ENCODE peak calls at places on chromosomes 12 and 14, in ten cellular contexts. V is GM23248; E is uterus; M is neural progenitor cell; U is thoracic aorta; W is mesendoderm; H is SK-N-SH; L is body of pancreas; F is effector memory CD4-positive, alpha-beta T cell; N is PC-3. I is an unnamed sample.

GRCh38 chr14:104545151-104545931 is 34.2 kb upstream of the C14orf180 start:
- DNase-seq in V (no peak), E (no peak), M (no peak), U (no peak), W (no peak), H (no peak), L (no peak), F (no peak), N (no peak), I (no peak)

GRCh38 chr12:16218934-16219718 is 58.4 kb downstream of the SLC15A5 start:
- DNase-seq in V (no peak), E (no peak), M (no peak), U (no peak), W (no peak), H (no peak), L (no peak), F (no peak), N (no peak), I (no peak)

GRCh38 chr12:101828463-101829196 is 2.1 kb downstream of the GNPTAB start:
- DNase-seq in V (no peak), E (no peak), M (no peak), U (no peak), W (no peak), H (no peak), L (no peak), F (no peak), N (no peak), I (no peak)

GRCh38 chr12:105561981-105562726 is 231.7 kb downstream of the C12orf75 start:
- DNase-seq in V (peak), E (peak), M (no peak), U (peak), W (peak), H (no peak), L (no peak), F (no peak), N (peak), I (peak)

GRCh38 chr12:16610743-16611142 is 4.8 kb upstream of the LMO3 start:
- DNase-seq in V (no peak), E (no peak), M (no peak), U (no peak), W (no peak), H (no peak), L (no peak), F (no peak), N (no peak), I (no peak)

GRCh38 chr14:72941286-72941985 is 15.2 kb downstream of the DCAF4 start:
- DNase-seq in V (no peak), E (no peak), M (no peak), U (no peak), W (no peak), H (no peak), L (no peak), F (no peak), N (no peak), I (no peak)

GRCh38 chr14:64040044-64040443 is 187.2 kb downstream of the SYNE2 start:
- DNase-seq in V (peak), E (no peak), M (no peak), U (no peak), W (peak), H (no peak), L (no peak), F (no peak), N (peak), I (no peak)

GRCh38 chr14:22099942-22100763 is 426.5 kb upstream of the OR4E1 start:
- DNase-seq in V (peak), E (peak), M (peak), U (no peak), W (peak), H (peak), L (peak), F (peak), N (peak), I (peak)

GRCh38 chr12:43210437-43211197 is 341.4 kb downstream of the ADAMTS20 start:
- DNase-seq in V (peak), E (peak), M (no peak), U (no peak), W (no peak), H (no peak), L (no peak), F (no peak), N (peak), I (no peak)

GRCh38 chr14:106417224-106418049 is 891.1 kb downstream of the TMEM121 start:
- DNase-seq in V (peak), E (no peak), M (peak), U (no peak), W (peak), H (peak), L (peak), F (peak), N (no peak), I (no peak)

GRCh38 chr12:106030210-106031175 is 108.3 kb downstream of the NUAK1 start:
- DNase-seq in V (peak), E (peak), M (no peak), U (no peak), W (peak), H (peak), L (no peak), F (no peak), N (peak), I (peak)

GRCh38 chr12:106901276-106901675 is 54.4 kb upstream of the TMEM263 start:
- DNase-seq in V (peak), E (no peak), M (no peak), U (no peak), W (no peak), H (no peak), L (no peak), F (no peak), N (no peak), I (peak)

GRCh38 chr12:65666876-65667275 is 157.4 kb upstream of the HMGA2 start:
- DNase-seq in V (peak), E (no peak), M (no peak), U (no peak), W (peak), H (no peak), L (no peak), F (no peak), N (no peak), I (peak)

GRCh38 chr14:31834616-31835015 is 242.5 kb upstream of the ARHGAP5 start:
- DNase-seq in V (no peak), E (no peak), M (no peak), U (no peak), W (no peak), H (no peak), L (no peak), F (no peak), N (peak), I (no peak)

GRCh38 chr12:18676112-18676511 is 61.7 kb downstream of the PLCZ1 start:
- DNase-seq in V (no peak), E (no peak), M (no peak), U (no peak), W (no peak), H (no peak), L (no peak), F (no peak), N (peak), I (no peak)

GRCh38 chr12:66724616-66725015 is 45.7 kb upstream of the GRIP1 start:
- DNase-seq in V (no peak), E (no peak), M (no peak), U (no peak), W (no peak), H (no peak), L (no peak), F (no peak), N (no peak), I (no peak)

GRCh38 chr14:61753631-61754030 is 8.6 kb upstream of the SNAPC1 start:
- DNase-seq in V (peak), E (no peak), M (no peak), U (no peak), W (peak), H (no peak), L (no peak), F (no peak), N (no peak), I (no peak)

GRCh38 chr12:88947486-88948043 is 367.3 kb upstream of the KITLG start:
- DNase-seq in V (no peak), E (no peak), M (no peak), U (no peak), W (no peak), H (no peak), L (no peak), F (no peak), N (peak), I (no peak)

GRCh38 chr12:92144045-92144630 is 1.5 kb downstream of the BTG1 start:
- DNase-seq in V (peak), E (peak), M (peak), U (peak), W (peak), H (peak), L (peak), F (peak), N (peak), I (peak)

GRCh38 chr14:80055912-80056801 is 155.1 kb downstream of the DIO2 start:
- DNase-seq in V (peak), E (no peak), M (peak), U (no peak), W (peak), H (peak), L (peak), F (no peak), N (peak), I (peak)

GRCh38 chr14:104794099-104794498 is 1.4 kb downstream of the AKT1 start:
- DNase-seq in V (peak), E (no peak), M (peak), U (no peak), W (peak), H (peak), L (peak), F (no peak), N (peak), I (peak)

GRCh38 chr12:116441292-116441691 is 117.9 kb upstream of the MAP1LC3B2 start:
- DNase-seq in V (peak), E (no peak), M (no peak), U (no peak), W (no peak), H (no peak), L (no peak), F (no peak), N (no peak), I (no peak)

GRCh38 chr12:46450279-46450748 is 77.7 kb upstream of the SLC38A2 start:
- DNase-seq in V (no peak), E (peak), M (no peak), U (peak), W (no peak), H (no peak), L (peak), F (no peak), N (peak), I (no peak)

GRCh38 chr14:64444984-64445845 is 20.1 kb upstream of the AKAP5 start:
- DNase-seq in V (peak), E (peak), M (no peak), U (no peak), W (peak), H (peak), L (no peak), F (no peak), N (no peak), I (no peak)

GRCh38 chr12:1429980-1430379 is 164.4 kb downstream of the FBXL14 start:
- DNase-seq in V (peak), E (no peak), M (no peak), U (peak), W (no peak), H (no peak), L (no peak), F (no peak), N (peak), I (no peak)

GRCh38 chr12:95129115-95129514 is 55.7 kb upstream of the NR2C1 start:
- DNase-seq in V (no peak), E (no peak), M (no peak), U (no peak), W (no peak), H (no peak), L (no peak), F (no peak), N (no peak), I (no peak)

GRCh38 chr12:95130096-95130495 is 56.7 kb upstream of the NR2C1 start:
- DNase-seq in V (no peak), E (no peak), M (no peak), U (no peak), W (peak), H (no peak), L (no peak), F (no peak), N (no peak), I (no peak)

GRCh38 chr12:95126076-95126475 is 52.7 kb upstream of the NR2C1 start:
- DNase-seq in V (no peak), E (no peak), M (no peak), U (no peak), W (no peak), H (no peak), L (no peak), F (no peak), N (no peak), I (no peak)

GRCh38 chr12:95134085-95134484 is 60.7 kb upstream of the NR2C1 start:
- DNase-seq in V (no peak), E (no peak), M (no peak), U (no peak), W (no peak), H (no peak), L (no peak), F (no peak), N (no peak), I (no peak)

DNA sequence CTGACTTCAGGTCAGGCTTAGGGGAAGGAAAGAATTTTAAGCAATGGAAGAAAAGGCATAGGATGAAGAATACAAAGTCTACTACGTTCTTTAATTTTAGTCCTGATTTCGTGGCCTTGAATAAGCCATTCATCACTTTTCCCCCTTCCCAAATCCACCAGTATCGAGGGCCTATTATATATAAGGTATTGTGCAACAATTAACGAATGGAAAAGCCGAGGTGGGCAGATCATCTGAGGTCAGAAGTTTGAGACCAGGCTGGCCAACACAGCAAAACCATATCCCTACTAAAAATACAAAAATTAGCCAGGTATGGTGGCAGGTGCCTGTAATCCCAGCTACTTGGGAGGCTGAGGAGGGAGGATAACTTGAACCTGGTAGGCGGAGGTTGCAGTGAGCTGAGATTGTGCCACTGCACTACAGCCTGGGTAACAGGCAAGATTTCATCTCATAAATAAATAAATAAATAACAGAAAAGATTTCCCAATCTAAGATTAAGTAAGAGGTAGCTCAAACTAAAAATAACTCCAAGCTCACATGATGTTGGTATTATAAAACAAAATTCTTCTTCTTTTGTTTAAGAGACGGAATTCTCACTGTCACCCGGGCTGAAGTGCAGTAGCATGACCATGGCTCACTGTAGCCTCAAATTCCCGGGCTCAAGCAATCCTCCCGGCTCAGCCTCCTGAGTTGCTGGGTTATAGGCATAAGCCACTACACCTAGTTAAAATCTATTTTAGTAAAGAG is 58.3 kb upstream of the NR2C1 start:
- DNase-seq in V (peak), E (no peak), M (no peak), U (no peak), W (no peak), H (no peak), L (no peak), F (no peak), N (no peak), I (no peak)
- H3K27ac ChIP-seq in V (peak), E (no peak), M (no peak), U (no peak), W (peak), H (no peak), L (no peak), F (no peak), N (no peak), I (no peak)

GRCh38 chr12:24415934-24416333 is 466.5 kb upstream of the SOX5 start:
- DNase-seq in V (no peak), E (no peak), M (no peak), U (no peak), W (peak), H (no peak), L (no peak), F (no peak), N (no peak), I (no peak)

GRCh38 chr12:24418157-24418556 is 468.7 kb upstream of the SOX5 start:
- DNase-seq in V (no peak), E (no peak), M (no peak), U (no peak), W (no peak), H (no peak), L (no peak), F (no peak), N (no peak), I (no peak)

GRCh38 chr12:24414421-24414820 is 465.0 kb upstream of the SOX5 start:
- DNase-seq in V (no peak), E (no peak), M (no peak), U (no peak), W (no peak), H (no peak), L (no peak), F (no peak), N (no peak), I (no peak)

GRCh38 chr12:24411948-24412347 is 462.5 kb upstream of the SOX5 start:
- DNase-seq in V (no peak), E (no peak), M (no peak), U (no peak), W (no peak), H (no peak), L (no peak), F (no peak), N (no peak), I (no peak)

DNA sequence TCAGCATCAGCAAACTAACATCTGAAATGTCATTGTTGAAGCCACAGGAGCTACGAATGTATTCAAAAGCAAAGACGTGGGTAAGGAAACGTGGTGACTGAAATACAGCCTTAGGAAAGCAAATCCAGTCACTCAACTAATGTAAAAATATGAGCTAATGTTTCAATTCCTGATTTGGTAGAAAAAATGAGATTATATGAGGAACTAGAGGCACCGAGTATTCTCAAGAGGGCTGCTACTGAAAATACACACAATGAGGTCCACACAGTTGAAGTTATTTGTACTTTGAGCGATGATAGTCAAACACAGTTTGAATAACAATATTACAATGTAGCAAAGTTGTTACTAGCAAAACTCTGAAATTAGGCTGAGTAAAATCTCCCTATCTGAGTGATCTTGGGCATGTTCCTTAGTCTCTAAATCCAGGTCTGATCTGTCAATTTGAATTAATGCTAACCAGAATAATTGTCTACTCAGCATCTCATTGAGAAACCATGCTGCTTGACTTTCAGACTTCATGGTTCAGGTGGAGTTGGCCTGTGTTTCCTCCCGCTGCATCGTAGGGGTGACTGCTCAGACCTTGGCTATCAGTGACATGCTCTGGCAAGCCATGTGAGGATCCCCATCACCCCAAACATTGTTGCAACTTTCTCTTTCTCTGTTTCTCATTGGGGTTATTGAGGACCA is 467.1 kb upstream of the SOX5 start:
- DNase-seq in V (no peak), E (no peak), M (no peak), U (no peak), W (no peak), H (no peak), L (no peak), F (no peak), N (no peak), I (no peak)
- H3K27ac ChIP-seq in V (no peak), E (no peak), M (no peak), U (no peak), W (no peak), H (no peak), L (no peak), F (no peak), N (no peak), I (no peak)

GRCh38 chr14:34593740-34594375 is 36.1 kb downstream of the SNX6 start:
- DNase-seq in V (peak), E (no peak), M (no peak), U (no peak), W (no peak), H (no peak), L (no peak), F (no peak), N (no peak), I (no peak)
- H3K27ac ChIP-seq in V (peak), E (no peak), M (no peak), U (peak), W (no peak), H (no peak), L (no peak), F (no peak), N (no peak), I (no peak)

GRCh38 chr14:96568646-96569045 is 66.5 kb downstream of the PAPOLA start:
- DNase-seq in V (no peak), E (no peak), M (no peak), U (no peak), W (no peak), H (no peak), L (no peak), F (no peak), N (no peak), I (no peak)
- H3K27ac ChIP-seq in V (no peak), E (no peak), M (no peak), U (no peak), W (no peak), H (no peak), L (no peak), F (no peak), N (no peak), I (no peak)

DNA sequence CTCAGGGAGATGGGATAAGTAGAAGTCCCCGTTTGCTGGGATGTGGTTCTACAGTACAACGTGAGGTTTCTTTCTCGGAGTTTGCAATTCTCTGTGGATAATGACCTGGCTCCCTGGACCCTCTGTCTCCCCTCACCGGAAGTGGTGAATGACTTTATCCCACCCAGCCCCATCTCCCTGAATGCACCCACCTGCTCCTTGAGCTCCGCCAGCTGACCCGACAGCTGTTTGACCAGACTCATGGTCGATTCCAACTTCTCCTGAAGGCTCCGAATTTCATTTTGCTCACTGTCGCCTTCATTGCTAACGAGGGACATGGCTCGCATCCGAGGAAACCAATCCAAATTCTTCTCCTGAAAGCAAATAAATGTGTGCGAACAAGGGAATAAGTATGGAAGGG is 144.6 kb downstream of the SSPN start:
- DNase-seq in V (no peak), E (no peak), M (no peak), U (no peak), W (no peak), H (no peak), L (no peak), F (no peak), N (no peak), I (no peak)
- H3K27ac ChIP-seq in V (no peak), E (no peak), M (no peak), U (no peak), W (no peak), H (no peak), L (no peak), F (no peak), N (no peak), I (peak)

GRCh38 chr14:69056389-69056788 is 77.3 kb upstream of the ACTN1 start:
- DNase-seq in V (peak), E (peak), M (no peak), U (no peak), W (peak), H (peak), L (no peak), F (no peak), N (no peak), I (no peak)
- H3K27ac ChIP-seq in V (peak), E (peak), M (no peak), U (peak), W (no peak), H (peak), L (no peak), F (no peak), N (no peak), I (no peak)

DNA sequence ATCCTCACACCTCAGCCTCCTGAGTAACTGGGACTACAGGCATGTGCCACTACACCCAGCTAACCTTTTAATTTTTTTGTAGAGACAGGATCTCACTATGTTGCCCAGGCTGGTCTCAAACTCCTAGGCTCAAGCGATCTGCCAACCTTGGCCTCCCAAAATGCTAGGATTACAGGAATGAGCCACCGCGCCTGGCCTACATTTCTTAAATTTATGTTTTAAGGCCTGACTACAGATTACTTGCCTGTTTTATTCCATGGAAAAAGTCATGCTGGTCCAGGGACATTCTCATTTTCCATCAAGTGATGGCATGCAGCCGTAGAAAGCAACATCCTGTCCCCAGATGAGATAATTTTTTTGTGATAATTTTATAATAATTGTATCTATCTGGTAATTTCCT is 6.1 kb downstream of the CD9 start:
- DNase-seq in V (no peak), E (no peak), M (no peak), U (no peak), W (no peak), H (no peak), L (no peak), F (no peak), N (no peak), I (no peak)
- H3K27ac ChIP-seq in V (no peak), E (peak), M (no peak), U (peak), W (no peak), H (no peak), L (no peak), F (no peak), N (no peak), I (peak)

GRCh38 chr12:124921200-124922008 is 7.0 kb upstream of the UBC start:
- DNase-seq in V (peak), E (no peak), M (peak), U (no peak), W (peak), H (peak), L (peak), F (peak), N (peak), I (peak)
- H3K27ac ChIP-seq in V (peak), E (peak), M (no peak), U (peak), W (no peak), H (peak), L (peak), F (peak), N (peak), I (peak)

I was measured in foreskin keratinocyte.